ENCODE peak calls at places on chromosomes 11 and 22, in five cellular contexts. One of them, this sample, is unnamed.
A peak's percentile ranks its signal among the peaks of the same experiment; 100 is the strongest.

GRCh38 chr11:62921573-62922188 is 518 bp upstream of the CHRM1 start:
- DNase-seq in neural progenitor cell: peak; percentile 13
- DNase-seq in HCT116: no peak
- DNase-seq in hepatocyte: no peak
- DNase-seq in SK-N-SH: peak; percentile 62
- DNase-seq in this sample: no peak

GRCh38 chr11:125082611-125083311 is 19.7 kb downstream of the SLC37A2 start:
- DNase-seq in neural progenitor cell: no peak
- DNase-seq in HCT116: peak; percentile 37
- DNase-seq in hepatocyte: peak; percentile 72
- DNase-seq in SK-N-SH: peak; percentile 13
- DNase-seq in this sample: no peak

GRCh38 chr11:61911701-61912529 is 5.5 kb downstream of the RAB3IL1 start:
- DNase-seq in neural progenitor cell: no peak
- DNase-seq in HCT116: no peak
- DNase-seq in hepatocyte: peak; percentile 1
- DNase-seq in SK-N-SH: peak; percentile 25
- DNase-seq in this sample: no peak

GRCh38 chr11:123560001-123560400 is 94.4 kb downstream of the SCN3B start:
- DNase-seq in neural progenitor cell: peak; percentile 45
- DNase-seq in HCT116: no peak
- DNase-seq in hepatocyte: peak; percentile 51
- DNase-seq in SK-N-SH: peak; percentile 72
- DNase-seq in this sample: peak; percentile 62

GRCh38 chr11:19116315-19116970 is 525 bp upstream of the ZDHHC13 start:
- DNase-seq in neural progenitor cell: peak; percentile 11
- DNase-seq in HCT116: no peak
- DNase-seq in hepatocyte: no peak
- DNase-seq in SK-N-SH: no peak
- DNase-seq in this sample: peak; percentile 20

GRCh38 chr22:20199413-20199842 is 48.6 kb upstream of the CCDC188 start:
- DNase-seq in neural progenitor cell: no peak
- DNase-seq in HCT116: no peak
- DNase-seq in hepatocyte: no peak
- DNase-seq in SK-N-SH: no peak
- DNase-seq in this sample: no peak

GRCh38 chr11:65188486-65188885 is 6.8 kb downstream of the CAPN1 start:
- DNase-seq in neural progenitor cell: no peak
- DNase-seq in HCT116: no peak
- DNase-seq in hepatocyte: no peak
- DNase-seq in SK-N-SH: no peak
- DNase-seq in this sample: no peak

GRCh38 chr22:46363611-46364321 is 28.3 kb downstream of the TRMU start:
- DNase-seq in neural progenitor cell: no peak
- DNase-seq in HCT116: no peak
- DNase-seq in hepatocyte: no peak
- DNase-seq in SK-N-SH: peak; percentile 26
- DNase-seq in this sample: no peak

GRCh38 chr11:116558504-116559252 is 214.1 kb downstream of the BUD13 start:
- DNase-seq in neural progenitor cell: no peak
- DNase-seq in HCT116: no peak
- DNase-seq in hepatocyte: no peak
- DNase-seq in SK-N-SH: no peak
- DNase-seq in this sample: no peak

GRCh38 chr22:23262474-23263332 is 82.4 kb downstream of the BCR start:
- DNase-seq in neural progenitor cell: no peak
- DNase-seq in HCT116: no peak
- DNase-seq in hepatocyte: no peak
- DNase-seq in SK-N-SH: no peak
- DNase-seq in this sample: no peak

GRCh38 chr11:36608491-36609199 is 10.6 kb upstream of the RAG2 start:
- DNase-seq in neural progenitor cell: no peak
- DNase-seq in HCT116: no peak
- DNase-seq in hepatocyte: no peak
- DNase-seq in SK-N-SH: no peak
- DNase-seq in this sample: no peak

GRCh38 chr11:94297967-94298576 is 6.3 kb upstream of the IZUMO1R start:
- DNase-seq in neural progenitor cell: no peak
- DNase-seq in HCT116: no peak
- DNase-seq in hepatocyte: no peak
- DNase-seq in SK-N-SH: no peak
- DNase-seq in this sample: peak; percentile 52

GRCh38 chr11:6695377-6695776 is 12.2 kb upstream of the MRPL17 start:
- DNase-seq in neural progenitor cell: no peak
- DNase-seq in HCT116: no peak
- DNase-seq in hepatocyte: no peak
- DNase-seq in SK-N-SH: no peak
- DNase-seq in this sample: no peak

GRCh38 chr11:606245-606644 is 9.5 kb downstream of the IRF7 start:
- DNase-seq in neural progenitor cell: no peak
- DNase-seq in HCT116: no peak
- DNase-seq in hepatocyte: no peak
- DNase-seq in SK-N-SH: peak; percentile 92
- DNase-seq in this sample: no peak

GRCh38 chr22:48939441-48940265 is 888.0 kb downstream of the BRD1 start:
- DNase-seq in neural progenitor cell: no peak
- DNase-seq in HCT116: no peak
- DNase-seq in hepatocyte: no peak
- DNase-seq in SK-N-SH: no peak
- DNase-seq in this sample: no peak

GRCh38 chr11:118418770-118419169 is 17.4 kb downstream of the ATP5MG start:
- DNase-seq in neural progenitor cell: no peak
- DNase-seq in HCT116: no peak
- DNase-seq in hepatocyte: no peak
- DNase-seq in SK-N-SH: no peak
- DNase-seq in this sample: no peak

GRCh38 chr11:66172146-66172545 is 96.3 kb upstream of the RAB1B start:
- DNase-seq in neural progenitor cell: no peak
- DNase-seq in HCT116: peak; percentile 35
- DNase-seq in hepatocyte: peak; percentile 31
- DNase-seq in SK-N-SH: no peak
- DNase-seq in this sample: no peak

GRCh38 chr11:17734418-17734911 is at the start of gene KCNC1:
- DNase-seq in neural progenitor cell: peak; percentile 90
- DNase-seq in HCT116: no peak
- DNase-seq in hepatocyte: peak; percentile 78
- DNase-seq in SK-N-SH: peak; percentile 93
- DNase-seq in this sample: peak; percentile 75

GRCh38 chr11:35549787-35550186 is 24.4 kb upstream of the PAMR1 start:
- DNase-seq in neural progenitor cell: peak; percentile 34
- DNase-seq in HCT116: no peak
- DNase-seq in hepatocyte: peak; percentile 64
- DNase-seq in SK-N-SH: no peak
- DNase-seq in this sample: peak; percentile 18

GRCh38 chr22:19942071-19942885 is 660 bp upstream of the TXNRD2 start:
- DNase-seq in neural progenitor cell: no peak
- DNase-seq in HCT116: no peak
- DNase-seq in hepatocyte: no peak
- DNase-seq in SK-N-SH: peak; percentile 64
- DNase-seq in this sample: no peak

GRCh38 chr11:121520243-121521144 is 67.7 kb upstream of the SORL1-AS1 start:
- DNase-seq in neural progenitor cell: no peak
- DNase-seq in HCT116: no peak
- DNase-seq in hepatocyte: no peak
- DNase-seq in SK-N-SH: no peak
- DNase-seq in this sample: no peak

GRCh38 chr11:45095691-45096010 is 50.8 kb upstream of the PRDM11 start:
- DNase-seq in neural progenitor cell: no peak
- DNase-seq in HCT116: no peak
- DNase-seq in hepatocyte: no peak
- DNase-seq in SK-N-SH: no peak
- DNase-seq in this sample: no peak

GRCh38 chr11:91804057-91804456 is 420.6 kb upstream of the FAT3 start:
- DNase-seq in neural progenitor cell: peak; percentile 66
- DNase-seq in HCT116: no peak
- DNase-seq in hepatocyte: peak; percentile 16
- DNase-seq in SK-N-SH: peak; percentile 36
- DNase-seq in this sample: peak; percentile 77

GRCh38 chr22:50009765-50010675 is 2.5 kb downstream of the IL17REL start:
- DNase-seq in neural progenitor cell: no peak
- DNase-seq in HCT116: no peak
- DNase-seq in hepatocyte: peak; percentile 11
- DNase-seq in SK-N-SH: peak; percentile 44
- DNase-seq in this sample: no peak

GRCh38 chr11:105609832-105610781 is at the start of gene GRIA4:
- DNase-seq in neural progenitor cell: peak; percentile 76
- DNase-seq in HCT116: no peak
- DNase-seq in hepatocyte: peak; percentile 46
- DNase-seq in SK-N-SH: peak; percentile 79
- DNase-seq in this sample: peak; percentile 74

GRCh38 chr22:35961480-35961902 is 67.1 kb downstream of the RBFOX2 start:
- DNase-seq in neural progenitor cell: peak; percentile 86
- DNase-seq in HCT116: no peak
- DNase-seq in hepatocyte: peak; percentile 57
- DNase-seq in SK-N-SH: peak; percentile 58
- DNase-seq in this sample: peak; percentile 96

GRCh38 chr11:14288189-14288935 is 70.6 kb downstream of the RRAS2 start:
- DNase-seq in neural progenitor cell: no peak
- DNase-seq in HCT116: no peak
- DNase-seq in hepatocyte: no peak
- DNase-seq in SK-N-SH: no peak
- DNase-seq in this sample: no peak

GRCh38 chr11:85663781-85664560 is 958 bp downstream of the CREBZF start:
- DNase-seq in neural progenitor cell: peak; percentile 92
- DNase-seq in HCT116: peak; percentile 48
- DNase-seq in hepatocyte: peak; percentile 89
- DNase-seq in SK-N-SH: peak; percentile 82
- DNase-seq in this sample: peak; percentile 77

GRCh38 chr22:49925525-49926128 is 7.2 kb downstream of the CRELD2 start:
- DNase-seq in neural progenitor cell: no peak
- DNase-seq in HCT116: no peak
- DNase-seq in hepatocyte: no peak
- DNase-seq in SK-N-SH: no peak
- DNase-seq in this sample: no peak

GRCh38 chr11:12126352-12127019 is 16.1 kb downstream of the MICAL2 start:
- DNase-seq in neural progenitor cell: no peak
- DNase-seq in HCT116: no peak
- DNase-seq in hepatocyte: peak; percentile 62
- DNase-seq in SK-N-SH: no peak
- DNase-seq in this sample: no peak

GRCh38 chr22:28620244-28620922 is 59.3 kb downstream of the TTC28 start:
- DNase-seq in neural progenitor cell: no peak
- DNase-seq in HCT116: no peak
- DNase-seq in hepatocyte: no peak
- DNase-seq in SK-N-SH: no peak
- DNase-seq in this sample: no peak

GRCh38 chr11:27976262-27976661 is 131.7 kb downstream of the KIF18A start:
- DNase-seq in neural progenitor cell: no peak
- DNase-seq in HCT116: no peak
- DNase-seq in hepatocyte: no peak
- DNase-seq in SK-N-SH: no peak
- DNase-seq in this sample: no peak

GRCh38 chr22:20440637-20441591 is 3.3 kb upstream of the SCARF2 start:
- DNase-seq in neural progenitor cell: no peak
- DNase-seq in HCT116: no peak
- DNase-seq in hepatocyte: no peak
- DNase-seq in SK-N-SH: no peak
- DNase-seq in this sample: no peak

DNA sequence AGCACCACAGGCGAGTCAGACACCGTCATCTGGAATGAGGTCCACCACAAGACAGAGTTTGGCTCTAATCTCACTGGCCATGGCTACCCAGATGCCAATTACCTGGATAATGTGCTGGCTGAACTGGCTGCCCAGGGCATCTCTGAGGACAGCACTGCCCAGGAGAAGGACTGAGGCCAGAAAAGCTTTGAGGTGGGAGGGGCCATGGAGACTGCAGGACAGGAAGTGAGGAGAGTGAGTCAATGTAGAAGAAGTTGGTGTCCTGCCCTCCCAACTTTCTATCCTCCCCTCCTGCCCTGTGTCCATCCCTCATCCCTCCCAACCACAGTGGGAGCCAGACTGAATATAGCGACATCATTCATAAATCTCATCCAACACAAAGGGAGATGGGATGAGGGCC is 8.0 kb downstream of the MPEG1 start:
- DNase-seq in neural progenitor cell: no peak
- DNase-seq in HCT116: no peak
- DNase-seq in hepatocyte: no peak
- DNase-seq in SK-N-SH: no peak
- DNase-seq in this sample: no peak
- TF ChIP-seq EZH2phosphoT487 in neural progenitor cell: no peak
- TF ChIP-seq EZH2phosphoT487 in HCT116: no peak
- TF ChIP-seq EZH2phosphoT487 in hepatocyte: no peak
- TF ChIP-seq EZH2phosphoT487 in SK-N-SH: no peak
- TF ChIP-seq EZH2phosphoT487 in this sample: no peak

GRCh38 chr11:83071641-83072591 is at the start of gene RAB30:
- DNase-seq in neural progenitor cell: peak; percentile 100
- DNase-seq in HCT116: peak; percentile 99
- DNase-seq in hepatocyte: peak; percentile 99
- DNase-seq in SK-N-SH: peak; percentile 87
- DNase-seq in this sample: peak; percentile 100
- TF ChIP-seq EZH2phosphoT487 in neural progenitor cell: no peak
- TF ChIP-seq EZH2phosphoT487 in HCT116: no peak
- TF ChIP-seq EZH2phosphoT487 in hepatocyte: no peak
- TF ChIP-seq EZH2phosphoT487 in SK-N-SH: no peak
- TF ChIP-seq EZH2phosphoT487 in this sample: no peak

GRCh38 chr11:2320591-2321310 is 18.9 kb downstream of the TSPAN32 start:
- DNase-seq in neural progenitor cell: no peak
- DNase-seq in HCT116: no peak
- DNase-seq in hepatocyte: no peak
- DNase-seq in SK-N-SH: no peak
- DNase-seq in this sample: no peak
- TF ChIP-seq EZH2phosphoT487 in neural progenitor cell: no peak
- TF ChIP-seq EZH2phosphoT487 in HCT116: no peak
- TF ChIP-seq EZH2phosphoT487 in hepatocyte: no peak
- TF ChIP-seq EZH2phosphoT487 in SK-N-SH: no peak
- TF ChIP-seq EZH2phosphoT487 in this sample: no peak

DNA sequence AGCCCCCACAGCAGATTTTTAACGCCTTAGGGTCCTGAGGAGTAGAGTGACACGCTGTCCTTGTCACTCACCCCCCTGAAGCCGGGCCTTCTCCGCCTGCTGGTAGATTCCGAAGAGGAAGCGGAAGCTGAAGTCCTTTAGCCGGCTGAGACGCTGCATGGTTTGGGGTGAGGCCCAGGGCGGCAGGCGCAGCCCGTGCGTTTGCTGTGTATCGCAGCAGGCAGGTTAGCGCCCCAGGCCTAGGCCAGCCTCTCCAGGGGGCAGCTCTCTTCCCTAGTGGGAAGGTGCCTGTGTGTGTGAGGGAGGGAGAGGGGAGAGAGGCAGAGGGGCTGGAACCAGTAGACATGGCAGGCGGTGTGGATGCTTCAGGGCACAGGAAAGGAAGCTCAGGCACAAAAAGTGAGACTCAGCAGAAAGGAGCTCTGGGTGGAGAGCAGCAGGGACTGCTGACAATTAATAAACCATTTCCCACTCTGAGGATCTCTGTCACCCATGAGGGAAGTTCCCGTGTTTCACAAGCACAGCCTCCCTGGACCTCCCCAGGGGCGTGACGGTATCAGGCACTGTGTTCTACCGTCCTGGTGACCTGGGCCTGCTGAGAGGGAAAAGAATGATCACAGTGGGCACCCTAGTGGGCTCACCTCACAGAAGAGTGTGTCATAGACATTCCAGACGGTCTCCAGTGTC is 3.8 kb downstream of the ACP2 start:
- DNase-seq in neural progenitor cell: no peak
- DNase-seq in HCT116: no peak
- DNase-seq in hepatocyte: no peak
- DNase-seq in SK-N-SH: peak; percentile 4
- DNase-seq in this sample: no peak
- TF ChIP-seq EZH2phosphoT487 in neural progenitor cell: no peak
- TF ChIP-seq EZH2phosphoT487 in HCT116: no peak
- TF ChIP-seq EZH2phosphoT487 in hepatocyte: no peak
- TF ChIP-seq EZH2phosphoT487 in SK-N-SH: no peak
- TF ChIP-seq EZH2phosphoT487 in this sample: no peak

This sample was measured in GM23338.